ENCODE peak calls at places on chromosomes 6 and 20, in five cellular contexts. P, L, N, W and S are unnamed samples. For H3K9me3, the result is how much of the 10 kb centered on the place peaks cover.

GRCh38 chr6:109705258-109705657 is 14.2 kb downstream of the FIG4 start:
- DNase-seq in P (peak), L (peak), N (peak), W (peak), S (peak)

GRCh38 chr6:6390849-6391602 is 70.6 kb upstream of the F13A1 start:
- DNase-seq in P (no peak), L (no peak), N (no peak), W (no peak), S (no peak)

GRCh38 chr20:58550661-58551060 is 35.5 kb upstream of the APCDD1L start:
- DNase-seq in P (no peak), L (peak), N (no peak), W (peak), S (no peak)

GRCh38 chr20:10263385-10264165 is 44.9 kb downstream of the SNAP25 start:
- DNase-seq in P (no peak), L (no peak), N (no peak), W (no peak), S (no peak)

GRCh38 chr20:51500311-51500710 is 42.2 kb downstream of the NFATC2 start:
- DNase-seq in P (peak), L (no peak), N (no peak), W (no peak), S (no peak)

GRCh38 chr20:22567944-22568871 is 16.2 kb downstream of the FOXA2 start:
- DNase-seq in P (no peak), L (no peak), N (no peak), W (no peak), S (no peak)

GRCh38 chr6:38157905-38158304 is 338.4 kb downstream of the ZFAND3 start:
- DNase-seq in P (no peak), L (no peak), N (no peak), W (no peak), S (no peak)

GRCh38 chr20:31694842-31695593 is 27.6 kb downstream of the BCL2L1 start:
- DNase-seq in P (no peak), L (no peak), N (no peak), W (no peak), S (no peak)

GRCh38 chr6:144675231-144675861 is 390.2 kb downstream of the UTRN start:
- DNase-seq in P (peak), L (no peak), N (no peak), W (peak), S (no peak)

GRCh38 chr6:30763618-30764489 is 19.5 kb upstream of the IER3 start:
- DNase-seq in P (no peak), L (no peak), N (no peak), W (peak), S (no peak)

GRCh38 chr6:46011241-46012085 is 4.2 kb downstream of the CLIC5 start:
- DNase-seq in P (peak), L (no peak), N (no peak), W (no peak), S (no peak)

GRCh38 chr6:53474010-53474409 is 70.9 kb downstream of the GCLC start:
- DNase-seq in P (no peak), L (no peak), N (no peak), W (no peak), S (no peak)

GRCh38 chr20:50729925-50730764 is 1.2 kb upstream of the PARD6B start:
- DNase-seq in P (no peak), L (no peak), N (no peak), W (peak), S (no peak)

GRCh38 chr6:37807656-37808055 is 11.9 kb upstream of the ZFAND3 start:
- DNase-seq in P (no peak), L (no peak), N (no peak), W (no peak), S (peak)

GRCh38 chr6:27138837-27139752 is 108.4 kb upstream of the PRSS16 start:
- DNase-seq in P (peak), L (peak), N (no peak), W (no peak), S (peak)

GRCh38 chr6:169398342-169399105 is 144.9 kb upstream of the THBS2 start:
- DNase-seq in P (no peak), L (no peak), N (peak), W (no peak), S (no peak)
- H3K27ac ChIP-seq in P (no peak), L (no peak), N (peak), W (peak), S (no peak)

GRCh38 chr20:12291386-12291785 is 373.7 kb downstream of the BTBD3 start:
- DNase-seq in P (no peak), L (no peak), N (no peak), W (no peak), S (no peak)

GRCh38 chr20:12294684-12295083 is 377.0 kb downstream of the BTBD3 start:
- DNase-seq in P (no peak), L (no peak), N (no peak), W (no peak), S (no peak)

GRCh38 chr20:12289476-12289875 is 371.8 kb downstream of the BTBD3 start:
- DNase-seq in P (no peak), L (no peak), N (no peak), W (no peak), S (no peak)

DNA sequence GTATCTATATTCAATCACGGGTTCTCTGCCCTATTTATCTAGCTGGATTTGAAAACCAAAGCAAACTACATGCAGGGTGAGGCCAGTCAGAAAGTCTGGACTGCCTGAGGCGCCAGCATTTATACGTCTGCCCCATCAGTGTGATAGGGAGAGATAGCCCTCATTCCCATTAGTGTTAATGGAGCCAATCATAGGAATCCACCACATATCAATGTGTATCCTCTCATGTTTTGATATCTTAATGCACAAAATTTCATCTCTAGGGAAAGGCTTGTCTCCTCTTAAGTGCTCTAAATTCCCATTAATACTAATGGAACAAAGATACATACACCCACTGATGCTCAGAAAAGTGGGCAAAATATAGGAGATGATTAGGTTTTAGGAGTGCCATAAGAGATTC is 376.2 kb downstream of the BTBD3 start:
- DNase-seq in P (no peak), L (no peak), N (no peak), W (no peak), S (no peak)
- H3K9me3 ChIP-seq in P (under half), L (under half), N (under half), W (under half), S (under half)

DNA sequence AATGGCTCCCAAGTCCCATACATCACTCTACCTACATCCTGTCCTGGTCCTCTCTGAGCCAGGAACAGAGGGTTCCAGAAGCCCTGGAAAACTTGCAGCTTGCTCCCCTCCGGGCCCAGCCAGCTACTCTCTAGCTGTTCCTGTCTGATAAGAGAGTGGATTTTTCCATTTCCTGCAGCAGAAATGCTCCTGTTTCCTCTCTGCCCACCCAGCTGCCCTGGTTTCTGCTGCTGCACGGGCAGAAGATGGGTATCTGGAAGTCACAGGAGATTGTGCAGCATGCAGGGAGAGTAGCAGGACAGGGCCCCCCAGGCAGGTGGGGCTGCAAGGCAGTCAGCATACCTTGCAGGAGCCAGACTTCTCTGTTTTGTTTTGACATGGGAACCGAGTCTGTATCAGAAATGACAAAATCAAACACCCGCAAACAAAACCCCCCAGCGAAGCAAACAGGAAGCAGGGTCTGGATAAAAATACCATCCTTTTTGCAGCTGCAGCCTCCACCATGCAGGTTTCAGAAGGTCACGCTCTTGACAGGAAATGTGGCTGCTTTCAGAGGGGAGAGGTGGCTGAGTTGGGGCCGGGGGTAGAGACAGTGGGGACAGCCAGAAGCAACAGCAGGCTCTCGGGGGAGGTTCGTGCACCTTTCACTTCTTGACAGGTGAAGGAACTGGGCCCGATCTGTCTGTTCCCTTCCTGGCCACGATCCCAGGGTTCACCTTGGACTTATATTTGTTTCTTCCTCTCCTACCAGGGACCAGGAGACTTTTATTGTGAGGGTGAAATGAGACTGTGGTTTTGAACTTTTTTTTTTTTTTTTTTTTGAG is 50.8 kb upstream of the FAM83D start:
- DNase-seq in P (peak), L (no peak), N (no peak), W (no peak), S (no peak)
- H3K27ac ChIP-seq in P (peak), L (peak), N (no peak), W (no peak), S (no peak)

DNA sequence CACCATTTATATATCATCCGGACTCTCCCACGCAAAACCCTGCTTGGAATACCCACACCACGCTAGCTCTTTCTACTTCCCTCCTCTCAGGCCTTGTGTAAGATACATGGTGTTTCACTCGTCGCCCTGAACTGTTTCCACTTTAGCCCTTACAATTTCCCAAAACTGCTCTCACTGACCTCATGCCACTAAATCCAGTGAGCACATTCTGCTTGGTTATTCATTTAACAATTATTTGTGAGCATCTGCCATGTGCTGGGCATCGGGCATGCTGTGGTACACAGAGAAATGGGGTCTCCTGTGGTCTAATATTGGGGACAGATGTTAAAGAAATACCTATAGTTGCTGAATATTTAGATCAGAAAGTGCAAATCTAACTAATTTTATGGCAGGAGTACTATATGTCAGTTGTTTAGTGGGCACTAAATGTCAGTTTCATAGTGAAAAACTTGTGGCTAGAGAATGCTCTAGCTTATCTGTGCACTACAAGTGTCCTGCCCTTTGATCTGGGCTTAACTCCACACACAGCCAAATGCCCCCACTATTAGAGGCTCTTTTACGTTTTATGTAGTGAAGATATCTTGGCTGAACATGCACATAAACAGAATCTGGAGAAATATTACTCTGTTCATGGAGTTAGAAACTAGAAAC is 41.0 kb downstream of the PLEKHG1 start:
- DNase-seq in P (no peak), L (no peak), N (no peak), W (no peak), S (no peak)
- H3K9me3 ChIP-seq in P (under half), L (under half), N (under half), W (under half), S (under half)

GRCh38 chr6:138485005-138485545 is 14.2 kb downstream of the NHSL1 start:
- DNase-seq in P (no peak), L (no peak), N (no peak), W (no peak), S (no peak)
- H3K27ac ChIP-seq in P (no peak), L (peak), N (no peak), W (peak), S (no peak)

GRCh38 chr6:63353282-63353630 is 33.5 kb upstream of the LGSN start:
- DNase-seq in P (no peak), L (no peak), N (no peak), W (no peak), S (no peak)
- H3K9me3 ChIP-seq in P (under half), L (under half), N (under half), W (under half), S (under half)